ENCODE peak calls at places on chromosome 11, in four cellular contexts. One of them, this sample, is unnamed.

GRCh38 chr11:16946477-16947282 is 67.5 kb downstream of the PLEKHA7 start:
- DNase-seq in AG04450: no peak
- DNase-seq in non-pigmented ciliary epithelial cell: no peak
- DNase-seq in activated effector memory CD4-positive, alpha-beta T cell treated with anti-CD3 and anti-CD28 coated beads, Interleukin-2, amount 50 U/mL, for 16 hours: no peak
- DNase-seq in this sample: no peak

GRCh38 chr11:97871816-97872215 is 1148.9 kb upstream of the CNTN5 start:
- DNase-seq in AG04450: no peak
- DNase-seq in non-pigmented ciliary epithelial cell: no peak
- DNase-seq in activated effector memory CD4-positive, alpha-beta T cell treated with anti-CD3 and anti-CD28 coated beads, Interleukin-2, amount 50 U/mL, for 16 hours: no peak
- DNase-seq in this sample: no peak

GRCh38 chr11:132886335-132886734 is 646.0 kb downstream of the OPCML start:
- DNase-seq in AG04450: peak; percentile 75
- DNase-seq in non-pigmented ciliary epithelial cell: peak; percentile 57
- DNase-seq in activated effector memory CD4-positive, alpha-beta T cell treated with anti-CD3 and anti-CD28 coated beads, Interleukin-2, amount 50 U/mL, for 16 hours: no peak
- DNase-seq in this sample: no peak

GRCh38 chr11:56740886-56741285 is 7.6 kb downstream of the OR9G4 start:
- DNase-seq in AG04450: no peak
- DNase-seq in non-pigmented ciliary epithelial cell: no peak
- DNase-seq in activated effector memory CD4-positive, alpha-beta T cell treated with anti-CD3 and anti-CD28 coated beads, Interleukin-2, amount 50 U/mL, for 16 hours: no peak
- DNase-seq in this sample: no peak

GRCh38 chr11:79221417-79222130 is 219.3 kb downstream of the TENM4 start:
- DNase-seq in AG04450: no peak
- DNase-seq in non-pigmented ciliary epithelial cell: no peak
- DNase-seq in activated effector memory CD4-positive, alpha-beta T cell treated with anti-CD3 and anti-CD28 coated beads, Interleukin-2, amount 50 U/mL, for 16 hours: no peak
- DNase-seq in this sample: no peak

GRCh38 chr11:9460322-9461067 is at the start of gene ZNF143:
- DNase-seq in AG04450: peak; percentile 100
- DNase-seq in non-pigmented ciliary epithelial cell: peak; percentile 99
- DNase-seq in activated effector memory CD4-positive, alpha-beta T cell treated with anti-CD3 and anti-CD28 coated beads, Interleukin-2, amount 50 U/mL, for 16 hours: peak; percentile 100
- DNase-seq in this sample: peak; percentile 99

GRCh38 chr11:46381046-46381835 is at the start of gene MDK:
- DNase-seq in AG04450: no peak
- DNase-seq in non-pigmented ciliary epithelial cell: no peak
- DNase-seq in activated effector memory CD4-positive, alpha-beta T cell treated with anti-CD3 and anti-CD28 coated beads, Interleukin-2, amount 50 U/mL, for 16 hours: no peak
- DNase-seq in this sample: peak; percentile 89

GRCh38 chr11:82229346-82229745 is 504.3 kb downstream of the FAM181B start:
- DNase-seq in AG04450: no peak
- DNase-seq in non-pigmented ciliary epithelial cell: peak; percentile 0
- DNase-seq in activated effector memory CD4-positive, alpha-beta T cell treated with anti-CD3 and anti-CD28 coated beads, Interleukin-2, amount 50 U/mL, for 16 hours: no peak
- DNase-seq in this sample: no peak

GRCh38 chr11:111598546-111598945 is 3.7 kb upstream of the SIK2 start:
- DNase-seq in AG04450: peak; percentile 48
- DNase-seq in non-pigmented ciliary epithelial cell: no peak
- DNase-seq in activated effector memory CD4-positive, alpha-beta T cell treated with anti-CD3 and anti-CD28 coated beads, Interleukin-2, amount 50 U/mL, for 16 hours: no peak
- DNase-seq in this sample: no peak

GRCh38 chr11:257766-258493 is 20.3 kb upstream of the NLRP6 start:
- DNase-seq in AG04450: no peak
- DNase-seq in non-pigmented ciliary epithelial cell: no peak
- DNase-seq in activated effector memory CD4-positive, alpha-beta T cell treated with anti-CD3 and anti-CD28 coated beads, Interleukin-2, amount 50 U/mL, for 16 hours: no peak
- DNase-seq in this sample: no peak

GRCh38 chr11:94729352-94729751 is 38.8 kb upstream of the AMOTL1 start:
- DNase-seq in AG04450: no peak
- DNase-seq in non-pigmented ciliary epithelial cell: no peak
- DNase-seq in activated effector memory CD4-positive, alpha-beta T cell treated with anti-CD3 and anti-CD28 coated beads, Interleukin-2, amount 50 U/mL, for 16 hours: no peak
- DNase-seq in this sample: no peak

GRCh38 chr11:13440100-13440855 is 22.7 kb downstream of the BTBD10 start:
- DNase-seq in AG04450: peak; percentile 80
- DNase-seq in non-pigmented ciliary epithelial cell: peak; percentile 83
- DNase-seq in activated effector memory CD4-positive, alpha-beta T cell treated with anti-CD3 and anti-CD28 coated beads, Interleukin-2, amount 50 U/mL, for 16 hours: no peak
- DNase-seq in this sample: no peak

GRCh38 chr11:118621898-118622375 is 14.5 kb downstream of the PHLDB1 start:
- DNase-seq in AG04450: no peak
- DNase-seq in non-pigmented ciliary epithelial cell: no peak
- DNase-seq in activated effector memory CD4-positive, alpha-beta T cell treated with anti-CD3 and anti-CD28 coated beads, Interleukin-2, amount 50 U/mL, for 16 hours: no peak
- DNase-seq in this sample: peak; percentile 53

GRCh38 chr11:35994421-35994820 is 50.6 kb downstream of the LDLRAD3 start:
- DNase-seq in AG04450: no peak
- DNase-seq in non-pigmented ciliary epithelial cell: no peak
- DNase-seq in activated effector memory CD4-positive, alpha-beta T cell treated with anti-CD3 and anti-CD28 coated beads, Interleukin-2, amount 50 U/mL, for 16 hours: no peak
- DNase-seq in this sample: no peak

GRCh38 chr11:64094463-64095223 is 58.9 kb downstream of the FLRT1 start:
- DNase-seq in AG04450: no peak
- DNase-seq in non-pigmented ciliary epithelial cell: peak; percentile 13
- DNase-seq in activated effector memory CD4-positive, alpha-beta T cell treated with anti-CD3 and anti-CD28 coated beads, Interleukin-2, amount 50 U/mL, for 16 hours: no peak
- DNase-seq in this sample: no peak

GRCh38 chr11:71946144-71946571 is 17.3 kb downstream of the RNF121 start:
- DNase-seq in AG04450: no peak
- DNase-seq in non-pigmented ciliary epithelial cell: no peak
- DNase-seq in activated effector memory CD4-positive, alpha-beta T cell treated with anti-CD3 and anti-CD28 coated beads, Interleukin-2, amount 50 U/mL, for 16 hours: no peak
- DNase-seq in this sample: no peak

GRCh38 chr11:70581991-70582885 is 183.9 kb downstream of the CTTN start:
- DNase-seq in AG04450: no peak
- DNase-seq in non-pigmented ciliary epithelial cell: no peak
- DNase-seq in activated effector memory CD4-positive, alpha-beta T cell treated with anti-CD3 and anti-CD28 coated beads, Interleukin-2, amount 50 U/mL, for 16 hours: no peak
- DNase-seq in this sample: peak; percentile 59

GRCh38 chr11:127049486-127049885 is 48.9 kb upstream of the KIRREL3 start:
- DNase-seq in AG04450: no peak
- DNase-seq in non-pigmented ciliary epithelial cell: no peak
- DNase-seq in activated effector memory CD4-positive, alpha-beta T cell treated with anti-CD3 and anti-CD28 coated beads, Interleukin-2, amount 50 U/mL, for 16 hours: no peak
- DNase-seq in this sample: no peak

GRCh38 chr11:65492637-65493366 is 6.0 kb upstream of the MALAT1 start:
- DNase-seq in AG04450: no peak
- DNase-seq in non-pigmented ciliary epithelial cell: no peak
- DNase-seq in activated effector memory CD4-positive, alpha-beta T cell treated with anti-CD3 and anti-CD28 coated beads, Interleukin-2, amount 50 U/mL, for 16 hours: peak; percentile 50
- DNase-seq in this sample: no peak

GRCh38 chr11:10307022-10307410 is 2.1 kb downstream of the ADM start:
- DNase-seq in AG04450: no peak
- DNase-seq in non-pigmented ciliary epithelial cell: no peak
- DNase-seq in activated effector memory CD4-positive, alpha-beta T cell treated with anti-CD3 and anti-CD28 coated beads, Interleukin-2, amount 50 U/mL, for 16 hours: no peak
- DNase-seq in this sample: no peak

GRCh38 chr11:62610814-62611704 is 1.5 kb downstream of the EML3 start:
- DNase-seq in AG04450: no peak
- DNase-seq in non-pigmented ciliary epithelial cell: no peak
- DNase-seq in activated effector memory CD4-positive, alpha-beta T cell treated with anti-CD3 and anti-CD28 coated beads, Interleukin-2, amount 50 U/mL, for 16 hours: no peak
- DNase-seq in this sample: peak; percentile 81

GRCh38 chr11:128502736-128503135 is 84.6 kb downstream of the ETS1 start:
- DNase-seq in AG04450: peak; percentile 82
- DNase-seq in non-pigmented ciliary epithelial cell: peak; percentile 83
- DNase-seq in activated effector memory CD4-positive, alpha-beta T cell treated with anti-CD3 and anti-CD28 coated beads, Interleukin-2, amount 50 U/mL, for 16 hours: no peak
- DNase-seq in this sample: no peak

GRCh38 chr11:9859491-9860305 is 195.8 kb downstream of the SWAP70 start:
- DNase-seq in AG04450: no peak
- DNase-seq in non-pigmented ciliary epithelial cell: peak; percentile 73
- DNase-seq in activated effector memory CD4-positive, alpha-beta T cell treated with anti-CD3 and anti-CD28 coated beads, Interleukin-2, amount 50 U/mL, for 16 hours: no peak
- DNase-seq in this sample: no peak

GRCh38 chr11:78562398-78562797 is 12.3 kb downstream of the NARS2 start:
- DNase-seq in AG04450: no peak
- DNase-seq in non-pigmented ciliary epithelial cell: no peak
- DNase-seq in activated effector memory CD4-positive, alpha-beta T cell treated with anti-CD3 and anti-CD28 coated beads, Interleukin-2, amount 50 U/mL, for 16 hours: no peak
- DNase-seq in this sample: no peak

GRCh38 chr11:77204792-77205466 is 76.9 kb downstream of the MYO7A start:
- DNase-seq in AG04450: no peak
- DNase-seq in non-pigmented ciliary epithelial cell: no peak
- DNase-seq in activated effector memory CD4-positive, alpha-beta T cell treated with anti-CD3 and anti-CD28 coated beads, Interleukin-2, amount 50 U/mL, for 16 hours: no peak
- DNase-seq in this sample: peak; percentile 37

GRCh38 chr11:128302425-128303186 is 284.8 kb downstream of the ETS1 start:
- DNase-seq in AG04450: no peak
- DNase-seq in non-pigmented ciliary epithelial cell: no peak
- DNase-seq in activated effector memory CD4-positive, alpha-beta T cell treated with anti-CD3 and anti-CD28 coated beads, Interleukin-2, amount 50 U/mL, for 16 hours: peak; percentile 86
- DNase-seq in this sample: no peak

GRCh38 chr11:2302844-2303626 is 1.2 kb downstream of the TSPAN32 start:
- DNase-seq in AG04450: no peak
- DNase-seq in non-pigmented ciliary epithelial cell: no peak
- DNase-seq in activated effector memory CD4-positive, alpha-beta T cell treated with anti-CD3 and anti-CD28 coated beads, Interleukin-2, amount 50 U/mL, for 16 hours: peak; percentile 63
- DNase-seq in this sample: peak; percentile 86

GRCh38 chr11:112513936-112514716 is 253.5 kb upstream of the PLET1 start:
- DNase-seq in AG04450: no peak
- DNase-seq in non-pigmented ciliary epithelial cell: no peak
- DNase-seq in activated effector memory CD4-positive, alpha-beta T cell treated with anti-CD3 and anti-CD28 coated beads, Interleukin-2, amount 50 U/mL, for 16 hours: no peak
- DNase-seq in this sample: no peak

GRCh38 chr11:132771746-132772145 is 760.6 kb downstream of the OPCML start:
- DNase-seq in AG04450: no peak
- DNase-seq in non-pigmented ciliary epithelial cell: no peak
- DNase-seq in activated effector memory CD4-positive, alpha-beta T cell treated with anti-CD3 and anti-CD28 coated beads, Interleukin-2, amount 50 U/mL, for 16 hours: no peak
- DNase-seq in this sample: no peak

GRCh38 chr11:66230171-66230570 is 38.3 kb upstream of the RAB1B start:
- DNase-seq in AG04450: no peak
- DNase-seq in non-pigmented ciliary epithelial cell: no peak
- DNase-seq in activated effector memory CD4-positive, alpha-beta T cell treated with anti-CD3 and anti-CD28 coated beads, Interleukin-2, amount 50 U/mL, for 16 hours: no peak
- DNase-seq in this sample: no peak

GRCh38 chr11:124591430-124591829 is 19.8 kb upstream of the PANX3 start:
- DNase-seq in AG04450: no peak
- DNase-seq in non-pigmented ciliary epithelial cell: no peak
- DNase-seq in activated effector memory CD4-positive, alpha-beta T cell treated with anti-CD3 and anti-CD28 coated beads, Interleukin-2, amount 50 U/mL, for 16 hours: no peak
- DNase-seq in this sample: no peak

GRCh38 chr11:17683378-17684161 is 35.8 kb upstream of the MYOD1 start:
- DNase-seq in AG04450: peak; percentile 10
- DNase-seq in non-pigmented ciliary epithelial cell: peak; percentile 30
- DNase-seq in activated effector memory CD4-positive, alpha-beta T cell treated with anti-CD3 and anti-CD28 coated beads, Interleukin-2, amount 50 U/mL, for 16 hours: no peak
- DNase-seq in this sample: no peak

GRCh38 chr11:114479331-114479730 is 40.1 kb downstream of the REXO2 start:
- DNase-seq in AG04450: no peak
- DNase-seq in non-pigmented ciliary epithelial cell: no peak
- DNase-seq in activated effector memory CD4-positive, alpha-beta T cell treated with anti-CD3 and anti-CD28 coated beads, Interleukin-2, amount 50 U/mL, for 16 hours: no peak
- DNase-seq in this sample: no peak

GRCh38 chr11:83317757-83318548 is 31.8 kb upstream of the CCDC90B start:
- DNase-seq in AG04450: no peak
- DNase-seq in non-pigmented ciliary epithelial cell: no peak
- DNase-seq in activated effector memory CD4-positive, alpha-beta T cell treated with anti-CD3 and anti-CD28 coated beads, Interleukin-2, amount 50 U/mL, for 16 hours: no peak
- DNase-seq in this sample: no peak

GRCh38 chr11:125086633-125087296 is 23.7 kb downstream of the SLC37A2 start:
- DNase-seq in AG04450: no peak
- DNase-seq in non-pigmented ciliary epithelial cell: no peak
- DNase-seq in activated effector memory CD4-positive, alpha-beta T cell treated with anti-CD3 and anti-CD28 coated beads, Interleukin-2, amount 50 U/mL, for 16 hours: no peak
- DNase-seq in this sample: peak; percentile 61

GRCh38 chr11:114811971-114812370 is 133.6 kb downstream of the NXPE2 start:
- DNase-seq in AG04450: no peak
- DNase-seq in non-pigmented ciliary epithelial cell: no peak
- DNase-seq in activated effector memory CD4-positive, alpha-beta T cell treated with anti-CD3 and anti-CD28 coated beads, Interleukin-2, amount 50 U/mL, for 16 hours: no peak
- DNase-seq in this sample: no peak

GRCh38 chr11:34866375-34866774 is 49.8 kb downstream of the APIP start:
- DNase-seq in AG04450: no peak
- DNase-seq in non-pigmented ciliary epithelial cell: no peak
- DNase-seq in activated effector memory CD4-positive, alpha-beta T cell treated with anti-CD3 and anti-CD28 coated beads, Interleukin-2, amount 50 U/mL, for 16 hours: no peak
- DNase-seq in this sample: no peak

This sample was measured in spleen.